ENCODE peak calls at places on chromosomes 13 and 19, in ten cellular contexts. O is NCI-H526; T is activated naive CD4-positive, alpha-beta T cell; Z is stimulated activated CD8-positive, alpha-beta memory T cell treated with anti-CD3 and anti-CD28 coated beads, Interleukin-15, amount 100 ng/mL, for 24 hours; D is adipocyte; A is stimulated activated CD4-positive, alpha-beta T cell treated with anti-CD3 and anti-CD28 coated beads, Interleukin-1b, Interleukin-23, amount 100 ng/mL, for 48 hours; I is HuH-7; F is T-helper 1 cell; R is caudate nucleus; Y is upper lobe of right lung. U is an unnamed sample.

GRCh38 chr19:38336638-38337359 is 1.2 kb downstream of the CATSPERG start:
- DNase-seq in Y (peak), I (peak), D (peak), T (peak), O (peak), F (peak), Z (peak), A (peak), R (peak), U (peak)

GRCh38 chr19:45468159-45468651 is 409 bp downstream of the FOSB start:
- DNase-seq in O (no peak), F (peak), D (no peak), I (no peak), R (no peak), A (peak), Y (peak), T (no peak), Z (no peak), U (no peak)

GRCh38 chr13:42305503-42305902 is 33.6 kb downstream of the AKAP11 start:
- DNase-seq in A (no peak), O (no peak), I (no peak), F (no peak), T (no peak), R (no peak), D (no peak), Z (no peak), Y (no peak), U (no peak)

GRCh38 chr19:43524922-43525835 is 1.8 kb downstream of the ETHE1 start:
- DNase-seq in T (no peak), R (peak), I (peak), D (peak), Y (peak), O (peak), F (no peak), Z (no peak), A (peak), U (peak)

GRCh38 chr13:105998233-105998550 is 537.3 kb downstream of the EFNB2 start:
- DNase-seq in D (no peak), Y (no peak), A (no peak), O (no peak), T (no peak), R (no peak), I (no peak), Z (no peak), F (no peak), U (no peak)

GRCh38 chr13:51125495-51126226 is 14.6 kb upstream of the C13orf42 start:
- DNase-seq in Z (no peak), R (peak), O (peak), A (peak), I (peak), F (no peak), D (peak), Y (peak), T (no peak), U (peak)

GRCh38 chr19:18461471-18461870 is 23.5 kb upstream of the ISYNA1 start:
- DNase-seq in F (no peak), R (no peak), I (no peak), Z (no peak), O (no peak), Y (no peak), T (no peak), A (no peak), D (no peak), U (no peak)

GRCh38 chr19:39655613-39656012 is at the start of gene LGALS16:
- DNase-seq in A (no peak), F (no peak), I (no peak), Y (no peak), D (no peak), T (no peak), Z (no peak), O (no peak), R (no peak), U (no peak)

GRCh38 chr19:45782162-45782623 is at the start of gene DMPK:
- DNase-seq in R (no peak), T (no peak), A (no peak), D (peak), O (peak), I (no peak), F (no peak), Z (no peak), Y (no peak), U (no peak)

GRCh38 chr13:87324558-87324957 is 346.6 kb upstream of the SLITRK5 start:
- DNase-seq in A (no peak), T (no peak), F (no peak), Y (no peak), R (no peak), D (no peak), I (no peak), Z (no peak), O (no peak), U (no peak)

GRCh38 chr19:7590256-7590655 is 5.4 kb upstream of the CAMSAP3 start:
- DNase-seq in T (no peak), D (no peak), I (no peak), F (no peak), A (no peak), R (no peak), O (no peak), Y (no peak), Z (no peak), U (no peak)

GRCh38 chr13:86907116-86907515 is 764.1 kb upstream of the SLITRK5 start:
- DNase-seq in A (no peak), I (no peak), D (no peak), F (no peak), Z (no peak), T (no peak), Y (no peak), R (no peak), O (no peak), U (no peak)

GRCh38 chr13:39451860-39452301 is 151.1 kb downstream of the LHFPL6 start:
- DNase-seq in Y (no peak), A (no peak), D (peak), F (no peak), T (no peak), Z (no peak), I (no peak), R (no peak), O (no peak), U (peak)

GRCh38 chr13:77480071-77480470 is 55.4 kb upstream of the SCEL start:
- DNase-seq in O (peak), R (no peak), F (no peak), T (no peak), Z (no peak), A (no peak), I (no peak), D (peak), Y (no peak), U (no peak)

GRCh38 chr19:48395499-48395898 is 2.0 kb downstream of the GRIN2D start:
- DNase-seq in Z (no peak), R (no peak), Y (no peak), D (no peak), F (no peak), I (no peak), O (no peak), A (no peak), T (no peak), U (no peak)

GRCh38 chr19:41537789-41538188 is 38.2 kb upstream of the CEACAM21 start:
- DNase-seq in D (peak), Z (no peak), T (no peak), Y (no peak), I (no peak), O (peak), F (no peak), R (no peak), A (no peak), U (no peak)

U was measured in putamen.